ENCODE peak calls at places on chromosome 1, in five cellular contexts. R is activated CD8-positive, alpha-beta memory T cell treated with anti-CD3 and anti-CD28 coated beads for 4 hours; F is kidney glomerular epithelial cell; T is smooth muscle cell of the brain vasculature; Z is HCEC 1CT. G is an unnamed sample.
A peak's percentile ranks its signal among the peaks of the same experiment; 100 is the strongest.

GRCh38 chr1:172533511-172534116 is 664 bp downstream of the SUCO start:
- DNase-seq in R (no peak), F (no peak), T (no peak), Z (peak; percentile 14), G (no peak)

GRCh38 chr1:147202576-147202975 is 22.6 kb downstream of the FMO5 start:
- DNase-seq in R (no peak), F (peak; percentile 24), T (no peak), Z (no peak), G (no peak)

GRCh38 chr1:50959303-50959912 is 659 bp downstream of the FAF1 start:
- DNase-seq in R (no peak), F (peak; percentile 32), T (no peak), Z (peak; percentile 44), G (no peak)

GRCh38 chr1:240027059-240027462 is 64.6 kb upstream of the FMN2 start:
- DNase-seq in R (no peak), F (peak; percentile 69), T (no peak), Z (peak; percentile 64), G (no peak)

GRCh38 chr1:62841587-62842169 is 57.7 kb downstream of the ATG4C start:
- DNase-seq in R (no peak), F (peak; percentile 69), T (peak; percentile 57), Z (peak; percentile 58), G (peak; percentile 68)

GRCh38 chr1:24776821-24777220 is 31.6 kb downstream of the CLIC4 start:
- DNase-seq in R (no peak), F (no peak), T (no peak), Z (no peak), G (no peak)

GRCh38 chr1:178818416-178818815 is 52.5 kb downstream of the ANGPTL1 start:
- DNase-seq in R (no peak), F (no peak), T (no peak), Z (no peak), G (no peak)

GRCh38 chr1:200558866-200559459 is 61.6 kb downstream of the KIF14 start:
- DNase-seq in R (no peak), F (peak; percentile 71), T (peak; percentile 33), Z (peak; percentile 55), G (peak; percentile 47)

GRCh38 chr1:44168520-44169098 is 27.2 kb upstream of the KLF18 start:
- DNase-seq in R (no peak), F (no peak), T (no peak), Z (no peak), G (no peak)

GRCh38 chr1:153447498-153448170 is 12.8 kb downstream of the S100A7 start:
- DNase-seq in R (no peak), F (peak; percentile 16), T (no peak), Z (peak; percentile 89), G (no peak)

GRCh38 chr1:181676269-181676668 is 193.0 kb downstream of the CACNA1E start:
- DNase-seq in R (no peak), F (peak; percentile 11), T (no peak), Z (no peak), G (no peak)

GRCh38 chr1:70458120-70458519 is 47.1 kb downstream of the CTH start:
- DNase-seq in R (no peak), F (no peak), T (no peak), Z (no peak), G (no peak)